ENCODE peak calls at places on chromosomes 2 and 18, in ten cellular contexts. One of them, this sample, is unnamed.

GRCh38 chr2:213015387-213016165 is 135.8 kb downstream of the IKZF2 start:
- DNase-seq in AG09319: no peak
- DNase-seq in activated naive CD8-positive, alpha-beta T cell treated with anti-CD3 and anti-CD28 coated beads, Interleukin-2, amount 10 ng/mL, durations not matched to agents 7 days and 5 days: peak; percentile 55
- DNase-seq in GM13976: no peak
- DNase-seq in activated T-cell treated with anti-CD3 and anti-CD28 coated beads for 4 hours: peak; percentile 5
- DNase-seq in tibial artery: no peak
- DNase-seq in activated T-helper 1 cell treated with Interleukin-2 at 50 U/mL for 16 hours: no peak
- DNase-seq in glutamatergic neuron: no peak
- DNase-seq in Daoy: no peak
- DNase-seq in brain microvascular endothelial cell: no peak
- DNase-seq in this sample: no peak

GRCh38 chr2:229562472-229563127 is 151.8 kb downstream of the DNER start:
- DNase-seq in Daoy: no peak
- DNase-seq in brain microvascular endothelial cell: no peak
- DNase-seq in activated T-cell treated with anti-CD3 and anti-CD28 coated beads for 4 hours: no peak
- DNase-seq in tibial artery: no peak
- DNase-seq in glutamatergic neuron: no peak
- DNase-seq in activated T-helper 1 cell treated with Interleukin-2 at 50 U/mL for 16 hours: no peak
- DNase-seq in AG09319: no peak
- DNase-seq in GM13976: no peak
- DNase-seq in activated naive CD8-positive, alpha-beta T cell treated with anti-CD3 and anti-CD28 coated beads, Interleukin-2, amount 10 ng/mL, durations not matched to agents 7 days and 5 days: no peak
- DNase-seq in this sample: no peak

GRCh38 chr2:238765590-238765989 is 82.3 kb upstream of the TWIST2 start:
- DNase-seq in activated T-cell treated with anti-CD3 and anti-CD28 coated beads for 4 hours: no peak
- DNase-seq in GM13976: no peak
- DNase-seq in tibial artery: no peak
- DNase-seq in activated T-helper 1 cell treated with Interleukin-2 at 50 U/mL for 16 hours: no peak
- DNase-seq in activated naive CD8-positive, alpha-beta T cell treated with anti-CD3 and anti-CD28 coated beads, Interleukin-2, amount 10 ng/mL, durations not matched to agents 7 days and 5 days: no peak
- DNase-seq in brain microvascular endothelial cell: no peak
- DNase-seq in Daoy: no peak
- DNase-seq in AG09319: no peak
- DNase-seq in glutamatergic neuron: no peak
- DNase-seq in this sample: no peak

GRCh38 chr2:182426082-182426914 is 538 bp downstream of the PDE1A start:
- DNase-seq in tibial artery: no peak
- DNase-seq in activated naive CD8-positive, alpha-beta T cell treated with anti-CD3 and anti-CD28 coated beads, Interleukin-2, amount 10 ng/mL, durations not matched to agents 7 days and 5 days: no peak
- DNase-seq in brain microvascular endothelial cell: no peak
- DNase-seq in AG09319: no peak
- DNase-seq in glutamatergic neuron: no peak
- DNase-seq in GM13976: no peak
- DNase-seq in Daoy: no peak
- DNase-seq in activated T-helper 1 cell treated with Interleukin-2 at 50 U/mL for 16 hours: no peak
- DNase-seq in activated T-cell treated with anti-CD3 and anti-CD28 coated beads for 4 hours: no peak
- DNase-seq in this sample: peak; percentile 18

GRCh38 chr18:63271881-63272299 is 47.7 kb downstream of the BCL2 start:
- DNase-seq in brain microvascular endothelial cell: no peak
- DNase-seq in activated T-cell treated with anti-CD3 and anti-CD28 coated beads for 4 hours: no peak
- DNase-seq in activated T-helper 1 cell treated with Interleukin-2 at 50 U/mL for 16 hours: no peak
- DNase-seq in glutamatergic neuron: no peak
- DNase-seq in activated naive CD8-positive, alpha-beta T cell treated with anti-CD3 and anti-CD28 coated beads, Interleukin-2, amount 10 ng/mL, durations not matched to agents 7 days and 5 days: no peak
- DNase-seq in AG09319: no peak
- DNase-seq in tibial artery: peak; percentile 74
- DNase-seq in Daoy: no peak
- DNase-seq in GM13976: no peak
- DNase-seq in this sample: no peak

GRCh38 chr2:161474920-161475319 is 58.8 kb downstream of the TBR1 start:
- DNase-seq in brain microvascular endothelial cell: no peak
- DNase-seq in tibial artery: no peak
- DNase-seq in glutamatergic neuron: no peak
- DNase-seq in GM13976: no peak
- DNase-seq in activated T-cell treated with anti-CD3 and anti-CD28 coated beads for 4 hours: no peak
- DNase-seq in Daoy: no peak
- DNase-seq in activated naive CD8-positive, alpha-beta T cell treated with anti-CD3 and anti-CD28 coated beads, Interleukin-2, amount 10 ng/mL, durations not matched to agents 7 days and 5 days: no peak
- DNase-seq in activated T-helper 1 cell treated with Interleukin-2 at 50 U/mL for 16 hours: no peak
- DNase-seq in AG09319: no peak
- DNase-seq in this sample: no peak

GRCh38 chr2:241309684-241310117 is 5.8 kb downstream of the HDLBP start:
- DNase-seq in glutamatergic neuron: no peak
- DNase-seq in brain microvascular endothelial cell: peak; percentile 72
- DNase-seq in AG09319: no peak
- DNase-seq in activated T-cell treated with anti-CD3 and anti-CD28 coated beads for 4 hours: peak; percentile 56
- DNase-seq in GM13976: peak; percentile 50
- DNase-seq in activated naive CD8-positive, alpha-beta T cell treated with anti-CD3 and anti-CD28 coated beads, Interleukin-2, amount 10 ng/mL, durations not matched to agents 7 days and 5 days: peak; percentile 57
- DNase-seq in tibial artery: no peak
- DNase-seq in Daoy: peak; percentile 56
- DNase-seq in activated T-helper 1 cell treated with Interleukin-2 at 50 U/mL for 16 hours: peak; percentile 53
- DNase-seq in this sample: peak; percentile 33

GRCh38 chr18:48460929-48461583 is 51.9 kb upstream of the ZBTB7C start:
- DNase-seq in Daoy: no peak
- DNase-seq in tibial artery: no peak
- DNase-seq in AG09319: no peak
- DNase-seq in activated T-helper 1 cell treated with Interleukin-2 at 50 U/mL for 16 hours: no peak
- DNase-seq in activated naive CD8-positive, alpha-beta T cell treated with anti-CD3 and anti-CD28 coated beads, Interleukin-2, amount 10 ng/mL, durations not matched to agents 7 days and 5 days: no peak
- DNase-seq in glutamatergic neuron: no peak
- DNase-seq in GM13976: no peak
- DNase-seq in brain microvascular endothelial cell: no peak
- DNase-seq in activated T-cell treated with anti-CD3 and anti-CD28 coated beads for 4 hours: no peak
- DNase-seq in this sample: no peak

GRCh38 chr18:50709215-50709614 is 110.6 kb downstream of the MRO start:
- DNase-seq in GM13976: no peak
- DNase-seq in activated T-cell treated with anti-CD3 and anti-CD28 coated beads for 4 hours: no peak
- DNase-seq in tibial artery: no peak
- DNase-seq in activated T-helper 1 cell treated with Interleukin-2 at 50 U/mL for 16 hours: no peak
- DNase-seq in Daoy: no peak
- DNase-seq in glutamatergic neuron: peak; percentile 38
- DNase-seq in AG09319: no peak
- DNase-seq in activated naive CD8-positive, alpha-beta T cell treated with anti-CD3 and anti-CD28 coated beads, Interleukin-2, amount 10 ng/mL, durations not matched to agents 7 days and 5 days: no peak
- DNase-seq in brain microvascular endothelial cell: no peak
- DNase-seq in this sample: no peak

GRCh38 chr2:138699421-138699820 is 80.8 kb downstream of the NXPH2 start:
- DNase-seq in activated T-helper 1 cell treated with Interleukin-2 at 50 U/mL for 16 hours: no peak
- DNase-seq in activated naive CD8-positive, alpha-beta T cell treated with anti-CD3 and anti-CD28 coated beads, Interleukin-2, amount 10 ng/mL, durations not matched to agents 7 days and 5 days: no peak
- DNase-seq in AG09319: no peak
- DNase-seq in Daoy: no peak
- DNase-seq in GM13976: no peak
- DNase-seq in tibial artery: no peak
- DNase-seq in glutamatergic neuron: no peak
- DNase-seq in brain microvascular endothelial cell: no peak
- DNase-seq in activated T-cell treated with anti-CD3 and anti-CD28 coated beads for 4 hours: no peak
- DNase-seq in this sample: no peak

GRCh38 chr18:76446321-76446720 is 48.7 kb downstream of the ZNF516 start:
- DNase-seq in AG09319: no peak
- DNase-seq in glutamatergic neuron: no peak
- DNase-seq in brain microvascular endothelial cell: no peak
- DNase-seq in tibial artery: no peak
- DNase-seq in activated naive CD8-positive, alpha-beta T cell treated with anti-CD3 and anti-CD28 coated beads, Interleukin-2, amount 10 ng/mL, durations not matched to agents 7 days and 5 days: no peak
- DNase-seq in activated T-helper 1 cell treated with Interleukin-2 at 50 U/mL for 16 hours: no peak
- DNase-seq in activated T-cell treated with anti-CD3 and anti-CD28 coated beads for 4 hours: no peak
- DNase-seq in Daoy: no peak
- DNase-seq in GM13976: no peak
- DNase-seq in this sample: no peak

GRCh38 chr2:100104718-100105677 is 37.4 kb downstream of the AFF3 start:
- DNase-seq in GM13976: peak; percentile 62
- DNase-seq in activated naive CD8-positive, alpha-beta T cell treated with anti-CD3 and anti-CD28 coated beads, Interleukin-2, amount 10 ng/mL, durations not matched to agents 7 days and 5 days: peak; percentile 42
- DNase-seq in Daoy: peak; percentile 43
- DNase-seq in brain microvascular endothelial cell: no peak
- DNase-seq in AG09319: no peak
- DNase-seq in activated T-cell treated with anti-CD3 and anti-CD28 coated beads for 4 hours: no peak
- DNase-seq in glutamatergic neuron: peak; percentile 74
- DNase-seq in tibial artery: no peak
- DNase-seq in activated T-helper 1 cell treated with Interleukin-2 at 50 U/mL for 16 hours: peak; percentile 7
- DNase-seq in this sample: no peak

GRCh38 chr2:85851253-85851955 is 37.4 kb downstream of the ST3GAL5 start:
- DNase-seq in brain microvascular endothelial cell: no peak
- DNase-seq in glutamatergic neuron: no peak
- DNase-seq in Daoy: no peak
- DNase-seq in activated T-cell treated with anti-CD3 and anti-CD28 coated beads for 4 hours: no peak
- DNase-seq in activated T-helper 1 cell treated with Interleukin-2 at 50 U/mL for 16 hours: peak; percentile 16
- DNase-seq in tibial artery: no peak
- DNase-seq in GM13976: no peak
- DNase-seq in AG09319: no peak
- DNase-seq in activated naive CD8-positive, alpha-beta T cell treated with anti-CD3 and anti-CD28 coated beads, Interleukin-2, amount 10 ng/mL, durations not matched to agents 7 days and 5 days: no peak
- DNase-seq in this sample: no peak

GRCh38 chr2:152155209-152155608 is 20.4 kb downstream of the STAM2 start:
- DNase-seq in activated T-helper 1 cell treated with Interleukin-2 at 50 U/mL for 16 hours: no peak
- DNase-seq in tibial artery: no peak
- DNase-seq in AG09319: no peak
- DNase-seq in activated naive CD8-positive, alpha-beta T cell treated with anti-CD3 and anti-CD28 coated beads, Interleukin-2, amount 10 ng/mL, durations not matched to agents 7 days and 5 days: no peak
- DNase-seq in Daoy: no peak
- DNase-seq in GM13976: no peak
- DNase-seq in brain microvascular endothelial cell: no peak
- DNase-seq in activated T-cell treated with anti-CD3 and anti-CD28 coated beads for 4 hours: no peak
- DNase-seq in glutamatergic neuron: no peak
- DNase-seq in this sample: no peak

GRCh38 chr2:171878481-171878993 is 15.5 kb downstream of the SLC25A12 start:
- DNase-seq in brain microvascular endothelial cell: peak; percentile 80
- DNase-seq in glutamatergic neuron: no peak
- DNase-seq in AG09319: peak; percentile 59
- DNase-seq in activated T-helper 1 cell treated with Interleukin-2 at 50 U/mL for 16 hours: no peak
- DNase-seq in GM13976: no peak
- DNase-seq in tibial artery: no peak
- DNase-seq in Daoy: peak; percentile 56
- DNase-seq in activated naive CD8-positive, alpha-beta T cell treated with anti-CD3 and anti-CD28 coated beads, Interleukin-2, amount 10 ng/mL, durations not matched to agents 7 days and 5 days: no peak
- DNase-seq in activated T-cell treated with anti-CD3 and anti-CD28 coated beads for 4 hours: no peak
- DNase-seq in this sample: no peak

GRCh38 chr2:64330691-64331429 is 123.1 kb upstream of the LGALSL start:
- DNase-seq in AG09319: peak; percentile 63
- DNase-seq in activated T-helper 1 cell treated with Interleukin-2 at 50 U/mL for 16 hours: peak; percentile 63
- DNase-seq in glutamatergic neuron: peak; percentile 82
- DNase-seq in GM13976: peak; percentile 42
- DNase-seq in tibial artery: peak; percentile 87
- DNase-seq in activated T-cell treated with anti-CD3 and anti-CD28 coated beads for 4 hours: peak; percentile 67
- DNase-seq in Daoy: peak; percentile 82
- DNase-seq in brain microvascular endothelial cell: peak; percentile 77
- DNase-seq in activated naive CD8-positive, alpha-beta T cell treated with anti-CD3 and anti-CD28 coated beads, Interleukin-2, amount 10 ng/mL, durations not matched to agents 7 days and 5 days: peak; percentile 69
- DNase-seq in this sample: peak; percentile 77

GRCh38 chr2:38898256-38898655 is 8.6 kb downstream of the ARHGEF33 start:
- DNase-seq in glutamatergic neuron: no peak
- DNase-seq in AG09319: no peak
- DNase-seq in activated naive CD8-positive, alpha-beta T cell treated with anti-CD3 and anti-CD28 coated beads, Interleukin-2, amount 10 ng/mL, durations not matched to agents 7 days and 5 days: no peak
- DNase-seq in tibial artery: no peak
- DNase-seq in activated T-helper 1 cell treated with Interleukin-2 at 50 U/mL for 16 hours: no peak
- DNase-seq in brain microvascular endothelial cell: no peak
- DNase-seq in Daoy: peak; percentile 16
- DNase-seq in activated T-cell treated with anti-CD3 and anti-CD28 coated beads for 4 hours: no peak
- DNase-seq in GM13976: no peak
- DNase-seq in this sample: no peak

GRCh38 chr2:207561386-207562080 is 31.8 kb downstream of the CREB1 start:
- DNase-seq in glutamatergic neuron: no peak
- DNase-seq in brain microvascular endothelial cell: no peak
- DNase-seq in activated T-helper 1 cell treated with Interleukin-2 at 50 U/mL for 16 hours: no peak
- DNase-seq in GM13976: no peak
- DNase-seq in Daoy: no peak
- DNase-seq in activated T-cell treated with anti-CD3 and anti-CD28 coated beads for 4 hours: no peak
- DNase-seq in AG09319: no peak
- DNase-seq in activated naive CD8-positive, alpha-beta T cell treated with anti-CD3 and anti-CD28 coated beads, Interleukin-2, amount 10 ng/mL, durations not matched to agents 7 days and 5 days: no peak
- DNase-seq in tibial artery: no peak
- DNase-seq in this sample: no peak

GRCh38 chr2:14831458-14831857 is 198.9 kb downstream of the LRATD1 start:
- DNase-seq in brain microvascular endothelial cell: no peak
- DNase-seq in activated T-helper 1 cell treated with Interleukin-2 at 50 U/mL for 16 hours: no peak
- DNase-seq in glutamatergic neuron: no peak
- DNase-seq in GM13976: no peak
- DNase-seq in tibial artery: no peak
- DNase-seq in AG09319: no peak
- DNase-seq in activated T-cell treated with anti-CD3 and anti-CD28 coated beads for 4 hours: no peak
- DNase-seq in activated naive CD8-positive, alpha-beta T cell treated with anti-CD3 and anti-CD28 coated beads, Interleukin-2, amount 10 ng/mL, durations not matched to agents 7 days and 5 days: no peak
- DNase-seq in Daoy: no peak
- DNase-seq in this sample: no peak

GRCh38 chr2:207504513-207505171 is 25.1 kb upstream of the CREB1 start:
- DNase-seq in activated naive CD8-positive, alpha-beta T cell treated with anti-CD3 and anti-CD28 coated beads, Interleukin-2, amount 10 ng/mL, durations not matched to agents 7 days and 5 days: no peak
- DNase-seq in AG09319: no peak
- DNase-seq in GM13976: no peak
- DNase-seq in tibial artery: peak; percentile 70
- DNase-seq in activated T-cell treated with anti-CD3 and anti-CD28 coated beads for 4 hours: no peak
- DNase-seq in glutamatergic neuron: no peak
- DNase-seq in activated T-helper 1 cell treated with Interleukin-2 at 50 U/mL for 16 hours: no peak
- DNase-seq in brain microvascular endothelial cell: peak; percentile 49
- DNase-seq in Daoy: peak; percentile 81
- DNase-seq in this sample: no peak

GRCh38 chr2:12051831-12052230 is 305.4 kb downstream of the LPIN1 start:
- DNase-seq in activated T-helper 1 cell treated with Interleukin-2 at 50 U/mL for 16 hours: no peak
- DNase-seq in brain microvascular endothelial cell: peak; percentile 49
- DNase-seq in Daoy: peak; percentile 57
- DNase-seq in GM13976: no peak
- DNase-seq in glutamatergic neuron: no peak
- DNase-seq in activated T-cell treated with anti-CD3 and anti-CD28 coated beads for 4 hours: no peak
- DNase-seq in AG09319: no peak
- DNase-seq in activated naive CD8-positive, alpha-beta T cell treated with anti-CD3 and anti-CD28 coated beads, Interleukin-2, amount 10 ng/mL, durations not matched to agents 7 days and 5 days: no peak
- DNase-seq in tibial artery: no peak
- DNase-seq in this sample: no peak

GRCh38 chr2:161417428-161418274 is 1.6 kb downstream of the TBR1 start:
- DNase-seq in tibial artery: no peak
- DNase-seq in GM13976: no peak
- DNase-seq in Daoy: no peak
- DNase-seq in activated T-cell treated with anti-CD3 and anti-CD28 coated beads for 4 hours: no peak
- DNase-seq in glutamatergic neuron: no peak
- DNase-seq in activated T-helper 1 cell treated with Interleukin-2 at 50 U/mL for 16 hours: no peak
- DNase-seq in AG09319: no peak
- DNase-seq in activated naive CD8-positive, alpha-beta T cell treated with anti-CD3 and anti-CD28 coated beads, Interleukin-2, amount 10 ng/mL, durations not matched to agents 7 days and 5 days: no peak
- DNase-seq in brain microvascular endothelial cell: no peak
- DNase-seq in this sample: no peak

GRCh38 chr18:79454034-79454735 is 58.5 kb downstream of the NFATC1 start:
- DNase-seq in AG09319: no peak
- DNase-seq in glutamatergic neuron: no peak
- DNase-seq in activated T-cell treated with anti-CD3 and anti-CD28 coated beads for 4 hours: no peak
- DNase-seq in brain microvascular endothelial cell: no peak
- DNase-seq in Daoy: no peak
- DNase-seq in activated naive CD8-positive, alpha-beta T cell treated with anti-CD3 and anti-CD28 coated beads, Interleukin-2, amount 10 ng/mL, durations not matched to agents 7 days and 5 days: no peak
- DNase-seq in activated T-helper 1 cell treated with Interleukin-2 at 50 U/mL for 16 hours: no peak
- DNase-seq in tibial artery: no peak
- DNase-seq in GM13976: no peak
- DNase-seq in this sample: no peak

GRCh38 chr2:202069189-202070050 is 3.6 kb upstream of the KIAA2012 start:
- DNase-seq in tibial artery: no peak
- DNase-seq in Daoy: no peak
- DNase-seq in brain microvascular endothelial cell: no peak
- DNase-seq in GM13976: no peak
- DNase-seq in AG09319: no peak
- DNase-seq in glutamatergic neuron: no peak
- DNase-seq in activated T-helper 1 cell treated with Interleukin-2 at 50 U/mL for 16 hours: no peak
- DNase-seq in activated T-cell treated with anti-CD3 and anti-CD28 coated beads for 4 hours: no peak
- DNase-seq in activated naive CD8-positive, alpha-beta T cell treated with anti-CD3 and anti-CD28 coated beads, Interleukin-2, amount 10 ng/mL, durations not matched to agents 7 days and 5 days: no peak
- DNase-seq in this sample: peak; percentile 73

GRCh38 chr2:212712991-212713390 is 174.4 kb upstream of the ERBB4 start:
- DNase-seq in activated T-cell treated with anti-CD3 and anti-CD28 coated beads for 4 hours: no peak
- DNase-seq in tibial artery: no peak
- DNase-seq in glutamatergic neuron: no peak
- DNase-seq in Daoy: peak; percentile 34
- DNase-seq in AG09319: no peak
- DNase-seq in brain microvascular endothelial cell: no peak
- DNase-seq in activated naive CD8-positive, alpha-beta T cell treated with anti-CD3 and anti-CD28 coated beads, Interleukin-2, amount 10 ng/mL, durations not matched to agents 7 days and 5 days: no peak
- DNase-seq in activated T-helper 1 cell treated with Interleukin-2 at 50 U/mL for 16 hours: no peak
- DNase-seq in GM13976: no peak
- DNase-seq in this sample: no peak

GRCh38 chr2:163756588-163756987 is 20.8 kb upstream of the FIGN start:
- DNase-seq in brain microvascular endothelial cell: no peak
- DNase-seq in GM13976: no peak
- DNase-seq in activated T-cell treated with anti-CD3 and anti-CD28 coated beads for 4 hours: no peak
- DNase-seq in tibial artery: no peak
- DNase-seq in glutamatergic neuron: no peak
- DNase-seq in activated T-helper 1 cell treated with Interleukin-2 at 50 U/mL for 16 hours: no peak
- DNase-seq in activated naive CD8-positive, alpha-beta T cell treated with anti-CD3 and anti-CD28 coated beads, Interleukin-2, amount 10 ng/mL, durations not matched to agents 7 days and 5 days: no peak
- DNase-seq in AG09319: no peak
- DNase-seq in Daoy: no peak
- DNase-seq in this sample: no peak

GRCh38 chr18:50093366-50093765 is 101.6 kb downstream of the MYO5B start:
- DNase-seq in activated naive CD8-positive, alpha-beta T cell treated with anti-CD3 and anti-CD28 coated beads, Interleukin-2, amount 10 ng/mL, durations not matched to agents 7 days and 5 days: no peak
- DNase-seq in AG09319: no peak
- DNase-seq in activated T-cell treated with anti-CD3 and anti-CD28 coated beads for 4 hours: no peak
- DNase-seq in GM13976: no peak
- DNase-seq in brain microvascular endothelial cell: no peak
- DNase-seq in Daoy: no peak
- DNase-seq in glutamatergic neuron: no peak
- DNase-seq in activated T-helper 1 cell treated with Interleukin-2 at 50 U/mL for 16 hours: no peak
- DNase-seq in tibial artery: no peak
- DNase-seq in this sample: no peak

GRCh38 chr2:163682695-163683094 is 53.1 kb downstream of the FIGN start:
- DNase-seq in AG09319: no peak
- DNase-seq in glutamatergic neuron: no peak
- DNase-seq in GM13976: no peak
- DNase-seq in activated T-cell treated with anti-CD3 and anti-CD28 coated beads for 4 hours: no peak
- DNase-seq in activated T-helper 1 cell treated with Interleukin-2 at 50 U/mL for 16 hours: no peak
- DNase-seq in Daoy: peak; percentile 12
- DNase-seq in brain microvascular endothelial cell: peak; percentile 39
- DNase-seq in activated naive CD8-positive, alpha-beta T cell treated with anti-CD3 and anti-CD28 coated beads, Interleukin-2, amount 10 ng/mL, durations not matched to agents 7 days and 5 days: no peak
- DNase-seq in tibial artery: no peak
- DNase-seq in this sample: no peak